ENCODE peak calls at places on chromosome 9, in ten cellular contexts. One of them, this sample, is unnamed.

GRCh38 chr9:137511758-137512463 is 38.3 kb downstream of the PNPLA7 start:
- DNase-seq in neural crest cell: no peak
- DNase-seq in GM12864: no peak
- DNase-seq in GM13977: no peak
- DNase-seq in tibial artery: no peak
- DNase-seq in HL-60: no peak
- DNase-seq in lung: no peak
- DNase-seq in vagina: no peak
- DNase-seq in BJ: no peak
- DNase-seq in cardiac fibroblast: no peak
- DNase-seq in this sample: no peak

GRCh38 chr9:7782390-7783120 is 17.0 kb downstream of the DMAC1 start:
- DNase-seq in neural crest cell: no peak
- DNase-seq in GM12864: no peak
- DNase-seq in GM13977: no peak
- DNase-seq in tibial artery: no peak
- DNase-seq in HL-60: no peak
- DNase-seq in lung: no peak
- DNase-seq in vagina: no peak
- DNase-seq in BJ: no peak
- DNase-seq in cardiac fibroblast: no peak
- DNase-seq in this sample: no peak

GRCh38 chr9:113913426-113914195 is 37.5 kb downstream of the ZNF618 start:
- DNase-seq in neural crest cell: no peak
- DNase-seq in GM12864: no peak
- DNase-seq in GM13977: no peak
- DNase-seq in tibial artery: peak; percentile 67
- DNase-seq in HL-60: no peak
- DNase-seq in lung: no peak
- DNase-seq in vagina: peak; percentile 65
- DNase-seq in BJ: no peak
- DNase-seq in cardiac fibroblast: peak; percentile 60
- DNase-seq in this sample: no peak

GRCh38 chr9:112076814-112077213 is 98.3 kb downstream of the SUSD1 start:
- DNase-seq in neural crest cell: no peak
- DNase-seq in GM12864: no peak
- DNase-seq in GM13977: peak; percentile 36
- DNase-seq in tibial artery: no peak
- DNase-seq in HL-60: no peak
- DNase-seq in lung: no peak
- DNase-seq in vagina: no peak
- DNase-seq in BJ: no peak
- DNase-seq in cardiac fibroblast: no peak
- DNase-seq in this sample: no peak

GRCh38 chr9:80646211-80646610 is 1043.1 kb downstream of the TLE1 start:
- DNase-seq in neural crest cell: no peak
- DNase-seq in GM12864: no peak
- DNase-seq in GM13977: no peak
- DNase-seq in tibial artery: no peak
- DNase-seq in HL-60: no peak
- DNase-seq in lung: no peak
- DNase-seq in vagina: no peak
- DNase-seq in BJ: no peak
- DNase-seq in cardiac fibroblast: no peak
- DNase-seq in this sample: no peak

GRCh38 chr9:113888361-113888760 is 12.3 kb downstream of the ZNF618 start:
- DNase-seq in neural crest cell: no peak
- DNase-seq in GM12864: no peak
- DNase-seq in GM13977: no peak
- DNase-seq in tibial artery: no peak
- DNase-seq in HL-60: no peak
- DNase-seq in lung: no peak
- DNase-seq in vagina: no peak
- DNase-seq in BJ: no peak
- DNase-seq in cardiac fibroblast: no peak
- DNase-seq in this sample: no peak

GRCh38 chr9:33852216-33852826 is 35.4 kb downstream of the UBE2R2 start:
- DNase-seq in neural crest cell: peak; percentile 9
- DNase-seq in GM12864: no peak
- DNase-seq in GM13977: peak; percentile 27
- DNase-seq in tibial artery: peak; percentile 83
- DNase-seq in HL-60: peak; percentile 55
- DNase-seq in lung: peak; percentile 61
- DNase-seq in vagina: no peak
- DNase-seq in BJ: no peak
- DNase-seq in cardiac fibroblast: peak; percentile 66
- DNase-seq in this sample: peak; percentile 38

GRCh38 chr9:73143606-73144328 is 7.9 kb upstream of the ANXA1 start:
- DNase-seq in neural crest cell: no peak
- DNase-seq in GM12864: no peak
- DNase-seq in GM13977: no peak
- DNase-seq in tibial artery: no peak
- DNase-seq in HL-60: peak; percentile 63
- DNase-seq in lung: no peak
- DNase-seq in vagina: no peak
- DNase-seq in BJ: no peak
- DNase-seq in cardiac fibroblast: peak; percentile 88
- DNase-seq in this sample: peak; percentile 91

GRCh38 chr9:95175523-95175922 is 142.0 kb downstream of the FANCC start:
- DNase-seq in neural crest cell: no peak
- DNase-seq in GM12864: no peak
- DNase-seq in GM13977: no peak
- DNase-seq in tibial artery: no peak
- DNase-seq in HL-60: no peak
- DNase-seq in lung: no peak
- DNase-seq in vagina: no peak
- DNase-seq in BJ: no peak
- DNase-seq in cardiac fibroblast: no peak
- DNase-seq in this sample: no peak

GRCh38 chr9:100098241-100098886 is 436 bp downstream of the ERP44 start:
- DNase-seq in neural crest cell: no peak
- DNase-seq in GM12864: no peak
- DNase-seq in GM13977: peak; percentile 30
- DNase-seq in tibial artery: peak; percentile 54
- DNase-seq in HL-60: peak; percentile 61
- DNase-seq in lung: peak; percentile 72
- DNase-seq in vagina: no peak
- DNase-seq in BJ: no peak
- DNase-seq in cardiac fibroblast: peak; percentile 53
- DNase-seq in this sample: peak; percentile 67

GRCh38 chr9:98807811-98808195 is 333 bp downstream of the GALNT12 start:
- DNase-seq in neural crest cell: no peak
- DNase-seq in GM12864: no peak
- DNase-seq in GM13977: no peak
- DNase-seq in tibial artery: no peak
- DNase-seq in HL-60: no peak
- DNase-seq in lung: no peak
- DNase-seq in vagina: no peak
- DNase-seq in BJ: no peak
- DNase-seq in cardiac fibroblast: no peak
- DNase-seq in this sample: no peak

GRCh38 chr9:98808411-98808815 is 943 bp downstream of the GALNT12 start:
- DNase-seq in neural crest cell: no peak
- DNase-seq in GM12864: no peak
- DNase-seq in GM13977: no peak
- DNase-seq in tibial artery: no peak
- DNase-seq in HL-60: no peak
- DNase-seq in lung: peak; percentile 82
- DNase-seq in vagina: no peak
- DNase-seq in BJ: no peak
- DNase-seq in cardiac fibroblast: no peak
- DNase-seq in this sample: no peak

GRCh38 chr9:98807070-98807810 is at the start of gene GALNT12:
- DNase-seq in neural crest cell: no peak
- DNase-seq in GM12864: no peak
- DNase-seq in GM13977: peak; percentile 79
- DNase-seq in tibial artery: no peak
- DNase-seq in HL-60: no peak
- DNase-seq in lung: no peak
- DNase-seq in vagina: no peak
- DNase-seq in BJ: no peak
- DNase-seq in cardiac fibroblast: no peak
- DNase-seq in this sample: peak; percentile 23

GRCh38 chr9:98805506-98806272 is 1.8 kb upstream of the GALNT12 start:
- DNase-seq in neural crest cell: no peak
- DNase-seq in GM12864: no peak
- DNase-seq in GM13977: no peak
- DNase-seq in tibial artery: no peak
- DNase-seq in HL-60: peak; percentile 64
- DNase-seq in lung: no peak
- DNase-seq in vagina: no peak
- DNase-seq in BJ: no peak
- DNase-seq in cardiac fibroblast: peak; percentile 74
- DNase-seq in this sample: no peak

DNA sequence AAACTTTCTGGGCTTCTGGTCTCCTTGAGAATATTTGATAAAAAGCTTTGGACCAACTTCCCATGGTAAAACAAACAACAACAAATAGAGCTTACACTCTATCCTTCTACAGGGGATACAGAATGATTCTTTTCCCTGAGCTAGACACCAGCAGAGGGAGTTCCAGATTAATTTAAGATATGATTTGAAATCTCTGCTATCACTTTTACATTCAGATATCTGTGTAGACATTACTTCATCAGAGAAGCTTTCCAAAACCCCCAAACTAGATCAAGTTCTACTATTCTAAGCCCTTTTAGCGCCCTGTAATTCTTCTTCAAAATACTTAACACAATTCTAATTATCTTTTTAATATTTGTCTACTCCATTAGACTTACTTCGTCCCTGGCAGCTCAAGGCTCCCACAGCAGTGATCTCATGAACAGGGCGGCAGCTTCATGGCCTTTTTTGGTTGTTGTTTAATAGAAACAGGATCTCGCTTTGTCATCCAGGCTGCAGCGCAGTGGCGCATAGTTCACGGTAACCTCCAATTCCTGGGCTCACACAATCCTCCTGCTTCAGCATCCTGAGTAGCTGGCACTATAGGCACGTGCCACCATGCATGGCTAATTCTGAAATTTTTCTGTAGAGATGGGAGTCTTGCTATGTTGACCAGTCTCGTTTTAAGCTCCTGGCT is 938 bp upstream of the GALNT12 start:
- DNase-seq in neural crest cell: no peak
- DNase-seq in GM12864: no peak
- DNase-seq in GM13977: no peak
- DNase-seq in tibial artery: no peak
- DNase-seq in HL-60: no peak
- DNase-seq in lung: no peak
- DNase-seq in vagina: no peak
- DNase-seq in BJ: no peak
- DNase-seq in cardiac fibroblast: no peak
- DNase-seq in this sample: no peak
- TF ChIP-seq CTCF in neural crest cell: peak; percentile 46
- TF ChIP-seq CTCF in GM12864: peak; percentile 6
- TF ChIP-seq CTCF in GM13977: no peak
- TF ChIP-seq CTCF in tibial artery: no peak
- TF ChIP-seq CTCF in HL-60: no peak
- TF ChIP-seq CTCF in lung: no peak
- TF ChIP-seq CTCF in vagina: no peak
- TF ChIP-seq CTCF in BJ: peak; percentile 39
- TF ChIP-seq CTCF in cardiac fibroblast: peak; percentile 5
- TF ChIP-seq CTCF in this sample: peak; percentile 33

GRCh38 chr9:1434082-1434481 is 383.9 kb downstream of the DMRT2 start:
- DNase-seq in neural crest cell: no peak
- DNase-seq in GM12864: no peak
- DNase-seq in GM13977: no peak
- DNase-seq in tibial artery: no peak
- DNase-seq in HL-60: no peak
- DNase-seq in lung: no peak
- DNase-seq in vagina: no peak
- DNase-seq in BJ: no peak
- DNase-seq in cardiac fibroblast: no peak
- DNase-seq in this sample: peak; percentile 60
- TF ChIP-seq CTCF in neural crest cell: peak; percentile 33
- TF ChIP-seq CTCF in GM12864: peak; percentile 14
- TF ChIP-seq CTCF in GM13977: no peak
- TF ChIP-seq CTCF in tibial artery: no peak
- TF ChIP-seq CTCF in HL-60: no peak
- TF ChIP-seq CTCF in lung: no peak
- TF ChIP-seq CTCF in vagina: no peak
- TF ChIP-seq CTCF in BJ: no peak
- TF ChIP-seq CTCF in cardiac fibroblast: no peak
- TF ChIP-seq CTCF in this sample: peak; percentile 31

GRCh38 chr9:136052433-136052880 is 42.6 kb downstream of the NACC2 start:
- DNase-seq in neural crest cell: no peak
- DNase-seq in GM12864: no peak
- DNase-seq in GM13977: peak; percentile 12
- DNase-seq in tibial artery: no peak
- DNase-seq in HL-60: no peak
- DNase-seq in lung: no peak
- DNase-seq in vagina: peak; percentile 80
- DNase-seq in BJ: no peak
- DNase-seq in cardiac fibroblast: peak; percentile 32
- DNase-seq in this sample: no peak

GRCh38 chr9:136051568-136052432 is 43.3 kb downstream of the NACC2 start:
- DNase-seq in neural crest cell: peak; percentile 61
- DNase-seq in GM12864: no peak
- DNase-seq in GM13977: peak; percentile 43
- DNase-seq in tibial artery: no peak
- DNase-seq in HL-60: peak; percentile 51
- DNase-seq in lung: peak; percentile 75
- DNase-seq in vagina: peak; percentile 34
- DNase-seq in BJ: peak; percentile 65
- DNase-seq in cardiac fibroblast: peak; percentile 92
- DNase-seq in this sample: peak; percentile 96

GRCh38 chr9:136050266-136050705 is 44.8 kb downstream of the NACC2 start:
- DNase-seq in neural crest cell: no peak
- DNase-seq in GM12864: no peak
- DNase-seq in GM13977: peak; percentile 16
- DNase-seq in tibial artery: no peak
- DNase-seq in HL-60: no peak
- DNase-seq in lung: no peak
- DNase-seq in vagina: no peak
- DNase-seq in BJ: no peak
- DNase-seq in cardiac fibroblast: no peak
- DNase-seq in this sample: no peak

GRCh38 chr9:136049451-136050265 is 45.4 kb downstream of the NACC2 start:
- DNase-seq in neural crest cell: no peak
- DNase-seq in GM12864: no peak
- DNase-seq in GM13977: peak; percentile 13
- DNase-seq in tibial artery: no peak
- DNase-seq in HL-60: no peak
- DNase-seq in lung: no peak
- DNase-seq in vagina: no peak
- DNase-seq in BJ: no peak
- DNase-seq in cardiac fibroblast: no peak
- DNase-seq in this sample: no peak

GRCh38 chr9:136050706-136051567 is 44.2 kb downstream of the NACC2 start:
- DNase-seq in neural crest cell: peak; percentile 28
- DNase-seq in GM12864: no peak
- DNase-seq in GM13977: peak; percentile 39
- DNase-seq in tibial artery: no peak
- DNase-seq in HL-60: no peak
- DNase-seq in lung: no peak
- DNase-seq in vagina: no peak
- DNase-seq in BJ: no peak
- DNase-seq in cardiac fibroblast: peak; percentile 24
- DNase-seq in this sample: peak; percentile 64
- TF ChIP-seq CTCF in neural crest cell: peak; percentile 46
- TF ChIP-seq CTCF in GM12864: no peak
- TF ChIP-seq CTCF in GM13977: no peak
- TF ChIP-seq CTCF in tibial artery: no peak
- TF ChIP-seq CTCF in HL-60: no peak
- TF ChIP-seq CTCF in lung: no peak
- TF ChIP-seq CTCF in vagina: no peak
- TF ChIP-seq CTCF in BJ: no peak
- TF ChIP-seq CTCF in cardiac fibroblast: no peak
- TF ChIP-seq CTCF in this sample: peak; percentile 8

GRCh38 chr9:68574150-68574549 is 33.5 kb upstream of the TMEM252 start:
- DNase-seq in neural crest cell: no peak
- DNase-seq in GM12864: no peak
- DNase-seq in GM13977: no peak
- DNase-seq in tibial artery: no peak
- DNase-seq in HL-60: no peak
- DNase-seq in lung: no peak
- DNase-seq in vagina: no peak
- DNase-seq in BJ: no peak
- DNase-seq in cardiac fibroblast: no peak
- DNase-seq in this sample: no peak
- TF ChIP-seq CTCF in neural crest cell: peak; percentile 49
- TF ChIP-seq CTCF in GM12864: peak; percentile 37
- TF ChIP-seq CTCF in GM13977: peak; percentile 12
- TF ChIP-seq CTCF in tibial artery: peak; percentile 30
- TF ChIP-seq CTCF in HL-60: no peak
- TF ChIP-seq CTCF in lung: no peak
- TF ChIP-seq CTCF in vagina: no peak
- TF ChIP-seq CTCF in BJ: peak; percentile 32
- TF ChIP-seq CTCF in cardiac fibroblast: peak; percentile 18
- TF ChIP-seq CTCF in this sample: peak; percentile 36